ENCODE peak calls at places on chromosomes 12 and 14, in ten cellular contexts. One of them, this sample, is unnamed.

GRCh38 chr14:98634043-98634820 is 637.8 kb downstream of the BCL11B start:
- DNase-seq in tibial artery: no peak
- DNase-seq in PC-3: no peak
- DNase-seq in breast epithelium: no peak
- DNase-seq in AG04449: no peak
- DNase-seq in brain microvascular endothelial cell: no peak
- DNase-seq in naive thymus-derived CD4-positive, alpha-beta T cell: no peak
- DNase-seq in colonic mucosa: no peak
- DNase-seq in mucosa of descending colon: no peak
- DNase-seq in foreskin fibroblast: no peak
- DNase-seq in this sample: no peak

GRCh38 chr12:84315926-84316325 is 596.7 kb downstream of the SLC6A15 start:
- DNase-seq in tibial artery: no peak
- DNase-seq in PC-3: no peak
- DNase-seq in breast epithelium: no peak
- DNase-seq in AG04449: no peak
- DNase-seq in brain microvascular endothelial cell: no peak
- DNase-seq in naive thymus-derived CD4-positive, alpha-beta T cell: no peak
- DNase-seq in colonic mucosa: no peak
- DNase-seq in mucosa of descending colon: no peak
- DNase-seq in foreskin fibroblast: peak
- DNase-seq in this sample: no peak

GRCh38 chr14:70722418-70722817 is 80.7 kb downstream of the TTC9 start:
- DNase-seq in tibial artery: no peak
- DNase-seq in PC-3: no peak
- DNase-seq in breast epithelium: no peak
- DNase-seq in AG04449: no peak
- DNase-seq in brain microvascular endothelial cell: no peak
- DNase-seq in naive thymus-derived CD4-positive, alpha-beta T cell: no peak
- DNase-seq in colonic mucosa: no peak
- DNase-seq in mucosa of descending colon: no peak
- DNase-seq in foreskin fibroblast: no peak
- DNase-seq in this sample: no peak

GRCh38 chr12:45338272-45338671 is 122.4 kb downstream of the ANO6 start:
- DNase-seq in tibial artery: no peak
- DNase-seq in PC-3: no peak
- DNase-seq in breast epithelium: no peak
- DNase-seq in AG04449: no peak
- DNase-seq in brain microvascular endothelial cell: no peak
- DNase-seq in naive thymus-derived CD4-positive, alpha-beta T cell: no peak
- DNase-seq in colonic mucosa: no peak
- DNase-seq in mucosa of descending colon: no peak
- DNase-seq in foreskin fibroblast: no peak
- DNase-seq in this sample: no peak

GRCh38 chr14:61280526-61281185 is 482 bp downstream of the TMEM30B start:
- DNase-seq in tibial artery: peak
- DNase-seq in PC-3: peak
- DNase-seq in breast epithelium: peak
- DNase-seq in AG04449: no peak
- DNase-seq in brain microvascular endothelial cell: peak
- DNase-seq in naive thymus-derived CD4-positive, alpha-beta T cell: peak
- DNase-seq in colonic mucosa: peak
- DNase-seq in mucosa of descending colon: peak
- DNase-seq in foreskin fibroblast: peak
- DNase-seq in this sample: no peak

GRCh38 chr12:102548543-102548942 is 68.2 kb upstream of the IGF1 start:
- DNase-seq in tibial artery: no peak
- DNase-seq in PC-3: no peak
- DNase-seq in breast epithelium: peak
- DNase-seq in AG04449: no peak
- DNase-seq in brain microvascular endothelial cell: no peak
- DNase-seq in naive thymus-derived CD4-positive, alpha-beta T cell: no peak
- DNase-seq in colonic mucosa: no peak
- DNase-seq in mucosa of descending colon: peak
- DNase-seq in foreskin fibroblast: peak
- DNase-seq in this sample: no peak

GRCh38 chr12:115752913-115753726 is 524.4 kb downstream of the MED13L start:
- DNase-seq in tibial artery: no peak
- DNase-seq in PC-3: peak
- DNase-seq in breast epithelium: peak
- DNase-seq in AG04449: peak
- DNase-seq in brain microvascular endothelial cell: peak
- DNase-seq in naive thymus-derived CD4-positive, alpha-beta T cell: no peak
- DNase-seq in colonic mucosa: peak
- DNase-seq in mucosa of descending colon: peak
- DNase-seq in foreskin fibroblast: peak
- DNase-seq in this sample: peak

GRCh38 chr14:86057018-86057667 is 527.2 kb downstream of the FLRT2 start:
- DNase-seq in tibial artery: no peak
- DNase-seq in PC-3: peak
- DNase-seq in breast epithelium: no peak
- DNase-seq in AG04449: no peak
- DNase-seq in brain microvascular endothelial cell: no peak
- DNase-seq in naive thymus-derived CD4-positive, alpha-beta T cell: no peak
- DNase-seq in colonic mucosa: no peak
- DNase-seq in mucosa of descending colon: peak
- DNase-seq in foreskin fibroblast: peak
- DNase-seq in this sample: peak

GRCh38 chr12:105214670-105215375 is 21.2 kb downstream of the APPL2 start:
- DNase-seq in tibial artery: no peak
- DNase-seq in PC-3: peak
- DNase-seq in breast epithelium: peak
- DNase-seq in AG04449: no peak
- DNase-seq in brain microvascular endothelial cell: no peak
- DNase-seq in naive thymus-derived CD4-positive, alpha-beta T cell: no peak
- DNase-seq in colonic mucosa: peak
- DNase-seq in mucosa of descending colon: peak
- DNase-seq in foreskin fibroblast: peak
- DNase-seq in this sample: no peak

GRCh38 chr14:25111061-25111601 is 61.2 kb upstream of the STXBP6 start:
- DNase-seq in tibial artery: no peak
- DNase-seq in PC-3: no peak
- DNase-seq in breast epithelium: peak
- DNase-seq in AG04449: peak
- DNase-seq in brain microvascular endothelial cell: peak
- DNase-seq in naive thymus-derived CD4-positive, alpha-beta T cell: no peak
- DNase-seq in colonic mucosa: no peak
- DNase-seq in mucosa of descending colon: no peak
- DNase-seq in foreskin fibroblast: peak
- DNase-seq in this sample: no peak

GRCh38 chr12:124630791-124631313 is 63.4 kb upstream of the NCOR2 start:
- DNase-seq in tibial artery: no peak
- DNase-seq in PC-3: no peak
- DNase-seq in breast epithelium: no peak
- DNase-seq in AG04449: no peak
- DNase-seq in brain microvascular endothelial cell: peak
- DNase-seq in naive thymus-derived CD4-positive, alpha-beta T cell: no peak
- DNase-seq in colonic mucosa: no peak
- DNase-seq in mucosa of descending colon: no peak
- DNase-seq in foreskin fibroblast: no peak
- DNase-seq in this sample: no peak

GRCh38 chr14:55136868-55137785 is 8.1 kb downstream of the LGALS3 start:
- DNase-seq in tibial artery: peak
- DNase-seq in PC-3: no peak
- DNase-seq in breast epithelium: peak
- DNase-seq in AG04449: no peak
- DNase-seq in brain microvascular endothelial cell: peak
- DNase-seq in naive thymus-derived CD4-positive, alpha-beta T cell: no peak
- DNase-seq in colonic mucosa: peak
- DNase-seq in mucosa of descending colon: peak
- DNase-seq in foreskin fibroblast: peak
- DNase-seq in this sample: no peak

GRCh38 chr12:62435337-62436163 is 31.1 kb upstream of the MON2 start:
- DNase-seq in tibial artery: peak
- DNase-seq in PC-3: peak
- DNase-seq in breast epithelium: no peak
- DNase-seq in AG04449: no peak
- DNase-seq in brain microvascular endothelial cell: peak
- DNase-seq in naive thymus-derived CD4-positive, alpha-beta T cell: peak
- DNase-seq in colonic mucosa: peak
- DNase-seq in mucosa of descending colon: peak
- DNase-seq in foreskin fibroblast: peak
- DNase-seq in this sample: peak

GRCh38 chr12:107318554-107318803 is 225.1 kb upstream of the CRY1 start:
- DNase-seq in tibial artery: no peak
- DNase-seq in PC-3: peak
- DNase-seq in breast epithelium: no peak
- DNase-seq in AG04449: no peak
- DNase-seq in brain microvascular endothelial cell: no peak
- DNase-seq in naive thymus-derived CD4-positive, alpha-beta T cell: no peak
- DNase-seq in colonic mucosa: no peak
- DNase-seq in mucosa of descending colon: no peak
- DNase-seq in foreskin fibroblast: no peak
- DNase-seq in this sample: no peak

GRCh38 chr14:88592016-88592415 is 29.2 kb downstream of the ZC3H14 start:
- DNase-seq in tibial artery: no peak
- DNase-seq in PC-3: no peak
- DNase-seq in breast epithelium: no peak
- DNase-seq in AG04449: no peak
- DNase-seq in brain microvascular endothelial cell: no peak
- DNase-seq in naive thymus-derived CD4-positive, alpha-beta T cell: no peak
- DNase-seq in colonic mucosa: no peak
- DNase-seq in mucosa of descending colon: no peak
- DNase-seq in foreskin fibroblast: peak
- DNase-seq in this sample: no peak

GRCh38 chr14:88590173-88590572 is 27.3 kb downstream of the ZC3H14 start:
- DNase-seq in tibial artery: no peak
- DNase-seq in PC-3: no peak
- DNase-seq in breast epithelium: no peak
- DNase-seq in AG04449: no peak
- DNase-seq in brain microvascular endothelial cell: peak
- DNase-seq in naive thymus-derived CD4-positive, alpha-beta T cell: no peak
- DNase-seq in colonic mucosa: no peak
- DNase-seq in mucosa of descending colon: no peak
- DNase-seq in foreskin fibroblast: peak
- DNase-seq in this sample: no peak

GRCh38 chr14:88584451-88584850 is 21.6 kb downstream of the ZC3H14 start:
- DNase-seq in tibial artery: no peak
- DNase-seq in PC-3: no peak
- DNase-seq in breast epithelium: no peak
- DNase-seq in AG04449: no peak
- DNase-seq in brain microvascular endothelial cell: no peak
- DNase-seq in naive thymus-derived CD4-positive, alpha-beta T cell: no peak
- DNase-seq in colonic mucosa: no peak
- DNase-seq in mucosa of descending colon: no peak
- DNase-seq in foreskin fibroblast: no peak
- DNase-seq in this sample: no peak

GRCh38 chr14:88588081-88588480 is 25.2 kb downstream of the ZC3H14 start:
- DNase-seq in tibial artery: no peak
- DNase-seq in PC-3: no peak
- DNase-seq in breast epithelium: no peak
- DNase-seq in AG04449: no peak
- DNase-seq in brain microvascular endothelial cell: no peak
- DNase-seq in naive thymus-derived CD4-positive, alpha-beta T cell: no peak
- DNase-seq in colonic mucosa: no peak
- DNase-seq in mucosa of descending colon: no peak
- DNase-seq in foreskin fibroblast: no peak
- DNase-seq in this sample: no peak
- H3K4me3 ChIP-seq in tibial artery: no peak
- H3K4me3 ChIP-seq in PC-3: no peak
- H3K4me3 ChIP-seq in breast epithelium: no peak
- H3K4me3 ChIP-seq in AG04449: no peak
- H3K4me3 ChIP-seq in brain microvascular endothelial cell: no peak
- H3K4me3 ChIP-seq in naive thymus-derived CD4-positive, alpha-beta T cell: no peak
- H3K4me3 ChIP-seq in colonic mucosa: no peak
- H3K4me3 ChIP-seq in mucosa of descending colon: no peak
- H3K4me3 ChIP-seq in foreskin fibroblast: no peak
- H3K4me3 ChIP-seq in this sample: no peak

GRCh38 chr14:91350813-91351507 is 66.7 kb downstream of the CCDC88C start:
- DNase-seq in tibial artery: no peak
- DNase-seq in PC-3: no peak
- DNase-seq in breast epithelium: no peak
- DNase-seq in AG04449: no peak
- DNase-seq in brain microvascular endothelial cell: peak
- DNase-seq in naive thymus-derived CD4-positive, alpha-beta T cell: peak
- DNase-seq in colonic mucosa: no peak
- DNase-seq in mucosa of descending colon: peak
- DNase-seq in foreskin fibroblast: no peak
- DNase-seq in this sample: peak

GRCh38 chr14:91351508-91351853 is 66.1 kb downstream of the CCDC88C start:
- DNase-seq in tibial artery: no peak
- DNase-seq in PC-3: no peak
- DNase-seq in breast epithelium: no peak
- DNase-seq in AG04449: no peak
- DNase-seq in brain microvascular endothelial cell: no peak
- DNase-seq in naive thymus-derived CD4-positive, alpha-beta T cell: no peak
- DNase-seq in colonic mucosa: no peak
- DNase-seq in mucosa of descending colon: no peak
- DNase-seq in foreskin fibroblast: no peak
- DNase-seq in this sample: peak

GRCh38 chr14:91349481-91350074 is 68.0 kb downstream of the CCDC88C start:
- DNase-seq in tibial artery: no peak
- DNase-seq in PC-3: no peak
- DNase-seq in breast epithelium: no peak
- DNase-seq in AG04449: no peak
- DNase-seq in brain microvascular endothelial cell: no peak
- DNase-seq in naive thymus-derived CD4-positive, alpha-beta T cell: peak
- DNase-seq in colonic mucosa: no peak
- DNase-seq in mucosa of descending colon: no peak
- DNase-seq in foreskin fibroblast: no peak
- DNase-seq in this sample: peak

GRCh38 chr14:91348861-91349465 is 68.7 kb downstream of the CCDC88C start:
- DNase-seq in tibial artery: no peak
- DNase-seq in PC-3: no peak
- DNase-seq in breast epithelium: no peak
- DNase-seq in AG04449: no peak
- DNase-seq in brain microvascular endothelial cell: no peak
- DNase-seq in naive thymus-derived CD4-positive, alpha-beta T cell: no peak
- DNase-seq in colonic mucosa: no peak
- DNase-seq in mucosa of descending colon: no peak
- DNase-seq in foreskin fibroblast: no peak
- DNase-seq in this sample: no peak

GRCh38 chr14:91350483-91350812 is 67.2 kb downstream of the CCDC88C start:
- DNase-seq in tibial artery: no peak
- DNase-seq in PC-3: no peak
- DNase-seq in breast epithelium: no peak
- DNase-seq in AG04449: no peak
- DNase-seq in brain microvascular endothelial cell: no peak
- DNase-seq in naive thymus-derived CD4-positive, alpha-beta T cell: no peak
- DNase-seq in colonic mucosa: no peak
- DNase-seq in mucosa of descending colon: no peak
- DNase-seq in foreskin fibroblast: no peak
- DNase-seq in this sample: no peak
- H3K4me3 ChIP-seq in tibial artery: peak
- H3K4me3 ChIP-seq in PC-3: no peak
- H3K4me3 ChIP-seq in breast epithelium: no peak
- H3K4me3 ChIP-seq in AG04449: no peak
- H3K4me3 ChIP-seq in brain microvascular endothelial cell: no peak
- H3K4me3 ChIP-seq in naive thymus-derived CD4-positive, alpha-beta T cell: peak
- H3K4me3 ChIP-seq in colonic mucosa: no peak
- H3K4me3 ChIP-seq in mucosa of descending colon: no peak
- H3K4me3 ChIP-seq in foreskin fibroblast: no peak
- H3K4me3 ChIP-seq in this sample: peak

GRCh38 chr14:104722938-104723650 is 935 bp upstream of the ADSS1 start:
- DNase-seq in tibial artery: no peak
- DNase-seq in PC-3: no peak
- DNase-seq in breast epithelium: no peak
- DNase-seq in AG04449: no peak
- DNase-seq in brain microvascular endothelial cell: no peak
- DNase-seq in naive thymus-derived CD4-positive, alpha-beta T cell: no peak
- DNase-seq in colonic mucosa: peak
- DNase-seq in mucosa of descending colon: no peak
- DNase-seq in foreskin fibroblast: no peak
- DNase-seq in this sample: no peak
- H3K4me3 ChIP-seq in tibial artery: peak
- H3K4me3 ChIP-seq in PC-3: peak
- H3K4me3 ChIP-seq in breast epithelium: peak
- H3K4me3 ChIP-seq in AG04449: no peak
- H3K4me3 ChIP-seq in brain microvascular endothelial cell: no peak
- H3K4me3 ChIP-seq in naive thymus-derived CD4-positive, alpha-beta T cell: no peak
- H3K4me3 ChIP-seq in colonic mucosa: peak
- H3K4me3 ChIP-seq in mucosa of descending colon: no peak
- H3K4me3 ChIP-seq in foreskin fibroblast: no peak
- H3K4me3 ChIP-seq in this sample: no peak

GRCh38 chr14:96316087-96316486 is 47.1 kb downstream of the ATG2B start:
- DNase-seq in tibial artery: no peak
- DNase-seq in PC-3: no peak
- DNase-seq in breast epithelium: no peak
- DNase-seq in AG04449: no peak
- DNase-seq in brain microvascular endothelial cell: no peak
- DNase-seq in naive thymus-derived CD4-positive, alpha-beta T cell: no peak
- DNase-seq in colonic mucosa: no peak
- DNase-seq in mucosa of descending colon: no peak
- DNase-seq in foreskin fibroblast: no peak
- DNase-seq in this sample: no peak
- H3K4me3 ChIP-seq in tibial artery: no peak
- H3K4me3 ChIP-seq in PC-3: no peak
- H3K4me3 ChIP-seq in breast epithelium: no peak
- H3K4me3 ChIP-seq in AG04449: no peak
- H3K4me3 ChIP-seq in brain microvascular endothelial cell: no peak
- H3K4me3 ChIP-seq in naive thymus-derived CD4-positive, alpha-beta T cell: no peak
- H3K4me3 ChIP-seq in colonic mucosa: no peak
- H3K4me3 ChIP-seq in mucosa of descending colon: no peak
- H3K4me3 ChIP-seq in foreskin fibroblast: no peak
- H3K4me3 ChIP-seq in this sample: no peak

This sample was measured in Karpas-422.